ENCODE peak calls at places on chromosome 11, in four cellular contexts. D is stimulated activated naive CD4-positive, alpha-beta T cell treated with Interleukin-2 at 50 U/mL for 16 hours; E is T1000; M is hippocampal formation. J is an unnamed sample.

GRCh38 chr11:11010624-11011127 is 152.8 kb upstream of the ZBED5 start:
- DNase-seq in D (no peak), M (peak; percentile 3), E (no peak), J (peak; percentile 43)

GRCh38 chr11:45166604-45166897 is 20.1 kb downstream of the PRDM11 start:
- DNase-seq in E (no peak), D (no peak), M (no peak), J (no peak)

GRCh38 chr11:94154095-94154856 is 25.6 kb downstream of the PANX1 start:
- DNase-seq in D (no peak), M (no peak), E (no peak), J (no peak)

GRCh38 chr11:46386674-46387073 is 4.9 kb downstream of the CHRM4 start:
- DNase-seq in E (peak; percentile 30), M (no peak), D (no peak), J (no peak)

GRCh38 chr11:2095542-2095941 is 43.6 kb downstream of the IGF2 start:
- DNase-seq in M (no peak), E (no peak), D (no peak), J (no peak)

GRCh38 chr11:57237204-57237681 is at the start of gene APLNR:
- DNase-seq in M (no peak), D (no peak), E (no peak), J (no peak)

GRCh38 chr11:14342906-14343305 is 16.1 kb downstream of the RRAS2 start:
- DNase-seq in D (no peak), E (no peak), M (no peak), J (no peak)

GRCh38 chr11:35845860-35846259 is 98.0 kb upstream of the LDLRAD3 start:
- DNase-seq in M (no peak), D (no peak), E (no peak), J (no peak)

GRCh38 chr11:2122222-2122906 is 16.8 kb downstream of the IGF2 start:
- DNase-seq in D (no peak), M (no peak), E (no peak), J (no peak)